ENCODE peak calls at places on chromosomes 3 and 15, in seven cellular contexts. E is CD8-positive, alpha-beta T cell; C is breast epithelium; G is GM12865; A is AG04450; Y is psoas muscle; M is progenitor cell of endocrine pancreas. R is an unnamed sample.

GRCh38 chr3:22319446-22319845 is 568.4 kb upstream of the ZNF385D start:
- DNase-seq in E (no peak), C (no peak), G (no peak), A (no peak), Y (no peak), M (no peak), R (no peak)

GRCh38 chr3:196941846-196942225 is 492 bp downstream of the NCBP2 start:
- DNase-seq in E (peak; percentile 41), C (peak; percentile 41), G (peak; percentile 67), A (no peak), Y (no peak), M (no peak), R (peak; percentile 34)

GRCh38 chr3:40143283-40144090 is 166.0 kb upstream of the EIF1B start:
- DNase-seq in E (no peak), C (no peak), G (no peak), A (no peak), Y (no peak), M (no peak), R (no peak)

GRCh38 chr15:58154769-58155168 is 16.6 kb downstream of the AQP9 start:
- DNase-seq in E (no peak), C (no peak), G (no peak), A (no peak), Y (no peak), M (no peak), R (no peak)

GRCh38 chr15:40796041-40796440 is 10.8 kb upstream of the ZFYVE19 start:
- DNase-seq in E (no peak), C (no peak), G (no peak), A (no peak), Y (no peak), M (no peak), R (no peak)

GRCh38 chr15:20106026-20106425 is 435.6 kb downstream of the GOLGA6L6 start:
- DNase-seq in E (no peak), C (no peak), G (no peak), A (no peak), Y (peak; percentile 54), M (no peak), R (no peak)

GRCh38 chr3:16448691-16449090 is 64.8 kb downstream of the RFTN1 start:
- DNase-seq in E (no peak), C (peak; percentile 21), G (no peak), A (peak; percentile 89), Y (peak; percentile 88), M (no peak), R (peak; percentile 43)

GRCh38 chr3:71360170-71360569 is 223.4 kb downstream of the FOXP1 start:
- DNase-seq in E (no peak), C (no peak), G (no peak), A (no peak), Y (no peak), M (no peak), R (no peak)

DNA sequence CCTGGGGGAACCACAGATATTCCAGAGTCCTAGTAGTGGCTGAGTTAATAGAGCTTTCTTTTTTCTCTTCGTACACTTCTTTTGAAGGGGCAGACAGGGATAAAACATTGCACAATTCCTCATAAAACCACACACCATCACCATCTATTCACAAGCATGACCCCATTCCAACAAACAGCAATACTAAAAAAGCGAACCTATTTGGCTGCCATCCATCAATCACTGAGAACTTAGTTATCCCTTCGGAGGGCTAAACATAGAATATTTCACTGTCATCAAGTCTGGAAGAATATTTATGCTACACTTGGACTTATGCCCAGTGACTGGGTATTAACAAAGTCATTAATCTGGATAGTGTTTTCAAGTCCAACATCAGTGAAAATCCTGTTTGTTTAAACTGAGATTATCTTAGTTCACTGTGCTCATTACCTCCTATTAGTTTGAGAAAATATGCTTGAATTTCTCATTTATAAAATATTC is 80.3 kb upstream of the PRTG start:
- DNase-seq in E (no peak), C (no peak), G (no peak), A (peak; percentile 33), Y (no peak), M (no peak), R (no peak)
- TF ChIP-seq CTCF in E (no peak), C (no peak), G (no peak), A (no peak), Y (no peak), M (no peak), R (no peak)

GRCh38 chr3:134419214-134419965 is 45.1 kb upstream of the AMOTL2 start:
- DNase-seq in E (no peak), C (no peak), G (no peak), A (no peak), Y (no peak), M (peak; percentile 26), R (no peak)
- TF ChIP-seq CTCF in E (no peak), C (no peak), G (no peak), A (no peak), Y (no peak), M (no peak), R (no peak)

GRCh38 chr3:150577854-150578253 is 25.3 kb upstream of the SELENOT start:
- DNase-seq in E (no peak), C (no peak), G (no peak), A (no peak), Y (no peak), M (no peak), R (no peak)
- TF ChIP-seq CTCF in E (no peak), C (no peak), G (no peak), A (no peak), Y (no peak), M (no peak), R (no peak)

DNA sequence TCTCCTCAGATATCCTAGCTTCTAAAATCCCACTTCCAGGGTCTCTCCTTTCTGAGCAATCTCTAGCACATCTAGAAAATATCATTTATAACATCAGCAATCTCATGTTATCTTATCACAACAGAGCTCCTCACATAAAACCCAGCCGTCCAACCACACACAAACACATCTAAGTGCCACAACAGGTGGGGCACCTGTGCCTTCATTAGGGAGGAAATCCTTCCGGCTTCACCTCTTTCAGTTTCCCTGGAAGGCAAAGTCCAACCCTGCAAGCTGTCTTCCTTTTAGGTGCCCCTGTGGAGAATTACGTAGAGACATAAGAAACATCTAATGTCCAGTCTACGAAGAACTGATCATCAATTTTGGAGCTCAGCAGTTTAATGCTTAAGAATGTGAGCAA is 1.6 kb downstream of the ZDHHC3 start:
- DNase-seq in E (no peak), C (no peak), G (no peak), A (no peak), Y (no peak), M (no peak), R (no peak)
- TF ChIP-seq CTCF in E (no peak), C (no peak), G (no peak), A (no peak), Y (no peak), M (no peak), R (no peak)

DNA sequence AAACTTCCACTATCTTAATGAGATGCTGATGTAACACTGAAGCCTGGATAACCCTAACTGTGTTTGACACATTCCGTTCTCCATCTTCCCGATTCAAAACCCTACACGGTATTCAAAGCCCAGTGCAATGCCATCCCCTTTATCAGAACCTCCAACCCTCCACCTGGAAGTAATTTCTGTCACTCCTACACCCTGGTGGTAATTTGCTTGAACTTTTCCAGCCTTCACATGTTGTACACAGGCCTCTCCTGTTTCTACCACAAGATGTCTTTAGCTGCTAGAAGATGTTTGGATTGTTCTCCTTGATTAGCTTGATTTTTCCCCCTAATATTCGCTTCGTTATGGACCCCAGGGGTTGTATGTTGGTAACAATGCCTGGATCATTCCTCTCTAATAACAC is 208.9 kb downstream of the CHST2 start:
- DNase-seq in E (no peak), C (no peak), G (no peak), A (no peak), Y (no peak), M (no peak), R (no peak)
- TF ChIP-seq CTCF in E (no peak), C (no peak), G (no peak), A (no peak), Y (no peak), M (no peak), R (no peak)

DNA sequence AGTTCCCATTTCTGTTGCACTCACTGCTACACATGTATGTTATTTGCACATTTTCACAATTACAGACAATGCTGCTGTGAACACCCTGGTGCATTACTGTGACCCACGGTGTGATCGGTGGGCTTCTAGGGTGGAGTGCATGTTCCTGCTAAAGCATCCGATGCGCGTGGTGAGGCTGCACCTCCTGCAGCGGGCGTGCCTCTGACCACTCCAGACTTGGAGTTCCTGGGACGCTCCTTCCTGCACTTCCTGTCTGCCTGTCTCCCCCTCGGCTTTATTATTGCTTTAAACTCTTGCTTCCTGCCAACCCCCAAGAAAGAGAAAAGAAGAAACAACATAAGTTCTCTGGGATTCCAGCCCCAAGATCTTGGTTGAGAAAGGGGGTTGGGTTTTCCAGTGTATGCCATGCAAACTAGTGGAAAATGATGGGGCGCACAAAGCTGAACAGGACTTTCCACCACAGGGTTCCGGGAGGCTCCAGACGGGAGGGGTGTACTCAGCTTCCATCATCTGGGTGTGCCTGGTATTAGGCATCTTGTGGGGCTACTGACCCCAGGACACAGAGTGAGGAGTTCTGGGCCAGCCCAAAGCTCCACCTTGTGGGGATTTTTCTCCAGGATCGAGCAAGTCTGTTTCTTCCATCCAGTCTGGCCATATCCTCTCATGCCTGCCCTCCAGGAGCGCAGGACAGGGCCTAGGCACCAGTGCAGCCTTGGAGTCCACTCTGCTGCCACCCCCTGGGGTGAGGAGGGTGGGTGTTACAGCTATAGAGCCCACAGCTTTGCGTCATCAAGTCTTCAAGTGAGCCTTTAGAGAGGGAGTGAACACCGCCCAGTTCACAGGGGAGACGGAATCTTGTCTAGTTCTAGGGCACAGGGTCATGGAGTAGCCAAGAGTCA is 11.2 kb downstream of the RPL32 start:
- DNase-seq in E (no peak), C (no peak), G (no peak), A (no peak), Y (no peak), M (no peak), R (no peak)
- TF ChIP-seq CTCF in E (no peak), C (no peak), G (no peak), A (peak; percentile 19), Y (no peak), M (no peak), R (no peak)